ENCODE peak calls at places on chromosomes 12 and 14, in four cellular contexts. T is stimulated activated CD8-positive, alpha-beta memory T cell treated with anti-CD3 and anti-CD28 coated beads, Interleukin-15, amount 100 ng/mL, for 1 hour; I is germinal center; P is Calu3. Q is an unnamed sample.

GRCh38 chr12:49832836-49833421 is 4.7 kb upstream of the NCKAP5L start:
- DNase-seq in I (no peak), P (no peak), T (no peak), Q (no peak)

GRCh38 chr12:127389923-127390322 is 877.0 kb upstream of the TMEM132C start:
- DNase-seq in T (no peak), P (peak), I (no peak), Q (no peak)

GRCh38 chr14:95185452-95186392 is 28.4 kb upstream of the DICER1 start:
- DNase-seq in P (no peak), T (no peak), I (no peak), Q (no peak)

GRCh38 chr12:41907036-41907435 is 237.6 kb downstream of the GXYLT1 start:
- DNase-seq in I (no peak), P (no peak), T (no peak), Q (no peak)

GRCh38 chr12:47551426-47551851 is 154.4 kb downstream of the RPAP3 start:
- DNase-seq in P (no peak), T (no peak), I (no peak), Q (no peak)

GRCh38 chr12:53267309-53268008 is 640 bp upstream of the ESPL1 start:
- DNase-seq in P (peak), T (no peak), I (no peak), Q (no peak)

GRCh38 chr12:108907861-108908302 is 28.0 kb downstream of the DAO start:
- DNase-seq in T (no peak), P (peak), I (no peak), Q (no peak)

GRCh38 chr12:54662028-54662427 is 13.9 kb upstream of the DCD start:
- DNase-seq in I (no peak), P (no peak), T (no peak), Q (no peak)

GRCh38 chr12:72313757-72314270 is 41.6 kb downstream of the TRHDE start:
- DNase-seq in P (no peak), I (no peak), T (no peak), Q (no peak)

GRCh38 chr12:57897296-57897974 is 43.9 kb upstream of the ATP23 start:
- DNase-seq in P (no peak), I (no peak), T (no peak), Q (no peak)

GRCh38 chr14:65296402-65296801 is 116.1 kb upstream of the FUT8 start:
- DNase-seq in T (no peak), P (no peak), I (no peak), Q (no peak)

GRCh38 chr12:12908252-12908651 is 16.9 kb downstream of the GPRC5A start:
- DNase-seq in T (no peak), P (no peak), I (no peak), Q (no peak)

GRCh38 chr14:61512026-61512425 is 183.3 kb upstream of the HIF1A start:
- DNase-seq in T (no peak), P (no peak), I (no peak), Q (no peak)

GRCh38 chr12:126936181-126936851 is 1330.7 kb upstream of the TMEM132C start:
- DNase-seq in I (no peak), P (peak), T (no peak), Q (no peak)

GRCh38 chr12:71469235-71469873 is 29.8 kb downstream of the LGR5 start:
- DNase-seq in I (no peak), P (peak), T (no peak), Q (no peak)

GRCh38 chr12:102406033-102406584 is 74.3 kb downstream of the IGF1 start:
- DNase-seq in I (no peak), P (no peak), T (no peak), Q (no peak)

GRCh38 chr14:72737560-72737943 is 156.3 kb downstream of the DPF3 start:
- DNase-seq in T (no peak), I (no peak), P (no peak), Q (no peak)

GRCh38 chr12:57694459-57695019 is 607 bp downstream of the OS9 start:
- DNase-seq in T (no peak), P (peak), I (no peak), Q (no peak)

GRCh38 chr12:109581334-109581691 is 7.7 kb downstream of the MVK start:
- DNase-seq in P (no peak), T (no peak), I (no peak), Q (no peak)

GRCh38 chr14:106055257-106055656 is 528.9 kb downstream of the TMEM121 start:
- DNase-seq in P (no peak), I (no peak), T (no peak), Q (no peak)

GRCh38 chr14:75711796-75712211 is 50.8 kb downstream of the TTLL5 start:
- DNase-seq in I (peak), P (peak), T (no peak), Q (no peak)

GRCh38 chr14:104570869-104571635 is 8.5 kb upstream of the C14orf180 start:
- DNase-seq in T (no peak), I (no peak), P (no peak), Q (no peak)

GRCh38 chr12:100823988-100824387 is 29.4 kb downstream of the ANO4 start:
- DNase-seq in T (no peak), I (no peak), P (no peak), Q (no peak)

GRCh38 chr14:69924181-69924580 is 45.0 kb downstream of the SMOC1 start:
- DNase-seq in I (no peak), P (no peak), T (no peak), Q (no peak)

GRCh38 chr14:63663428-63664142 is 21.9 kb upstream of the WDR89 start:
- DNase-seq in P (peak), I (peak), T (no peak), Q (no peak)

GRCh38 chr12:57048423-57048822 is 1.5 kb downstream of the MYO1A start:
- DNase-seq in T (no peak), P (no peak), I (no peak), Q (no peak)

Q was measured in GM19239.